ENCODE peak calls at places on chromosomes 4 and X, in four cellular contexts. One of them, this sample, is unnamed.

GRCh38 chr4:790466-790820 is 35.5 kb downstream of the CPLX1 start:
- DNase-seq in HCT116: no peak
- DNase-seq in HepG2: no peak
- DNase-seq in SK-N-SH: no peak
- DNase-seq in this sample: no peak

GRCh38 chr4:176438401-176438800 is 118.6 kb downstream of the SPCS3 start:
- DNase-seq in HepG2: no peak
- DNase-seq in HCT116: no peak
- DNase-seq in SK-N-SH: no peak
- DNase-seq in this sample: no peak

GRCh38 chrX:131812847-131813825 is 210.0 kb upstream of the STK26 start:
- DNase-seq in SK-N-SH: peak; percentile 36
- DNase-seq in HepG2: no peak
- DNase-seq in HCT116: no peak
- DNase-seq in this sample: peak; percentile 84

GRCh38 chrX:115902995-115903394 is 267.5 kb upstream of the AGTR2 start:
- DNase-seq in HepG2: no peak
- DNase-seq in SK-N-SH: no peak
- DNase-seq in HCT116: no peak
- DNase-seq in this sample: no peak

GRCh38 chr4:25550376-25551030 is 105.1 kb upstream of the SLC34A2 start:
- DNase-seq in HCT116: no peak
- DNase-seq in HepG2: no peak
- DNase-seq in SK-N-SH: no peak
- DNase-seq in this sample: no peak

GRCh38 chr4:113695328-113696169 is 66.0 kb downstream of the CAMK2D start:
- DNase-seq in SK-N-SH: no peak
- DNase-seq in HCT116: no peak
- DNase-seq in HepG2: peak; percentile 28
- DNase-seq in this sample: no peak

GRCh38 chr4:177713454-177713853 is 271.2 kb upstream of the AGA start:
- DNase-seq in HCT116: no peak
- DNase-seq in HepG2: no peak
- DNase-seq in SK-N-SH: no peak
- DNase-seq in this sample: no peak

GRCh38 chr4:71472946-71473345 is 134.1 kb downstream of the SLC4A4 start:
- DNase-seq in HepG2: no peak
- DNase-seq in SK-N-SH: no peak
- DNase-seq in HCT116: no peak
- DNase-seq in this sample: no peak

GRCh38 chr4:74206088-74206826 is 48.3 kb downstream of the MTHFD2L start:
- DNase-seq in HCT116: no peak
- DNase-seq in SK-N-SH: no peak
- DNase-seq in HepG2: no peak
- DNase-seq in this sample: no peak

GRCh38 chr4:168537556-168537955 is 40.7 kb downstream of the PALLD start:
- DNase-seq in SK-N-SH: no peak
- DNase-seq in HepG2: no peak
- DNase-seq in HCT116: no peak
- DNase-seq in this sample: no peak

GRCh38 chr4:86720508-86721068 is 126.5 kb downstream of the PTPN13 start:
- DNase-seq in SK-N-SH: no peak
- DNase-seq in HCT116: no peak
- DNase-seq in HepG2: no peak
- DNase-seq in this sample: no peak

GRCh38 chr4:141247430-141247780 is 26.7 kb downstream of the ZNF330 start:
- DNase-seq in HCT116: no peak
- DNase-seq in SK-N-SH: no peak
- DNase-seq in HepG2: no peak
- DNase-seq in this sample: no peak

GRCh38 chrX:19585370-19586082 is 70.2 kb upstream of the MAP3K15 start:
- DNase-seq in HepG2: no peak
- DNase-seq in HCT116: no peak
- DNase-seq in SK-N-SH: no peak
- DNase-seq in this sample: peak; percentile 61

GRCh38 chr4:60201052-60201673 is 999.0 kb upstream of the ADGRL3 start:
- DNase-seq in SK-N-SH: peak; percentile 27
- DNase-seq in HCT116: peak; percentile 12
- DNase-seq in HepG2: peak; percentile 24
- DNase-seq in this sample: peak; percentile 1

GRCh38 chrX:132795211-132795610 is 163.2 kb downstream of the HS6ST2 start:
- DNase-seq in HCT116: no peak
- DNase-seq in SK-N-SH: no peak
- DNase-seq in HepG2: no peak
- DNase-seq in this sample: no peak

GRCh38 chr4:114398386-114398785 is 200.2 kb upstream of the UGT8 start:
- DNase-seq in HepG2: no peak
- DNase-seq in HCT116: no peak
- DNase-seq in SK-N-SH: no peak
- DNase-seq in this sample: no peak

GRCh38 chr4:55386073-55386472 is 9.7 kb upstream of the TMEM165 start:
- DNase-seq in HepG2: peak; percentile 13
- DNase-seq in SK-N-SH: peak; percentile 53
- DNase-seq in HCT116: peak; percentile 34
- DNase-seq in this sample: peak; percentile 45

GRCh38 chrX:49176421-49177326 is 5.0 kb downstream of the PLP2 start:
- DNase-seq in SK-N-SH: no peak
- DNase-seq in HepG2: no peak
- DNase-seq in HCT116: no peak
- DNase-seq in this sample: peak; percentile 53

GRCh38 chr4:107600993-107601392 is 119.0 kb downstream of the PAPSS1 start:
- DNase-seq in SK-N-SH: no peak
- DNase-seq in HCT116: no peak
- DNase-seq in HepG2: no peak
- DNase-seq in this sample: no peak

GRCh38 chr4:153432971-153433752 is 33.0 kb upstream of the TMEM131L start:
- DNase-seq in SK-N-SH: no peak
- DNase-seq in HCT116: peak; percentile 77
- DNase-seq in HepG2: peak; percentile 79
- DNase-seq in this sample: peak; percentile 95

GRCh38 chrX:15744181-15744867 is 6.3 kb downstream of the CA5B start:
- DNase-seq in HepG2: peak; percentile 90
- DNase-seq in HCT116: no peak
- DNase-seq in SK-N-SH: no peak
- DNase-seq in this sample: no peak

GRCh38 chr4:174120446-174121142 is 162.9 kb downstream of the FBXO8 start:
- DNase-seq in HCT116: peak; percentile 66
- DNase-seq in SK-N-SH: peak; percentile 69
- DNase-seq in HepG2: peak; percentile 62
- DNase-seq in this sample: peak; percentile 61

GRCh38 chr4:73843369-73843768 is 6.9 kb downstream of the CXCL6 start:
- DNase-seq in HepG2: no peak
- DNase-seq in SK-N-SH: no peak
- DNase-seq in HCT116: no peak
- DNase-seq in this sample: no peak

GRCh38 chrX:53445977-53446376 is 11.8 kb upstream of the HSD17B10 start:
- DNase-seq in SK-N-SH: peak; percentile 40
- DNase-seq in HepG2: peak; percentile 19
- DNase-seq in HCT116: no peak
- DNase-seq in this sample: no peak

GRCh38 chr4:141933978-141934377 is 297.6 kb downstream of the IL15 start:
- DNase-seq in SK-N-SH: no peak
- DNase-seq in HCT116: no peak
- DNase-seq in HepG2: no peak
- DNase-seq in this sample: no peak

GRCh38 chr4:44522761-44523445 is 74.3 kb upstream of the KCTD8 start:
- DNase-seq in SK-N-SH: no peak
- DNase-seq in HepG2: no peak
- DNase-seq in HCT116: no peak
- DNase-seq in this sample: no peak

GRCh38 chrX:148784137-148784536 is 283.7 kb downstream of the AFF2 start:
- DNase-seq in HepG2: no peak
- DNase-seq in SK-N-SH: no peak
- DNase-seq in HCT116: no peak
- DNase-seq in this sample: no peak

GRCh38 chr4:83108101-83108861 is 6.2 kb downstream of the PLAC8 start:
- DNase-seq in HepG2: no peak
- DNase-seq in SK-N-SH: no peak
- DNase-seq in HCT116: no peak
- DNase-seq in this sample: no peak

GRCh38 chr4:186249785-186250739 is 15.9 kb upstream of the F11 start:
- DNase-seq in HCT116: no peak
- DNase-seq in HepG2: no peak
- DNase-seq in SK-N-SH: no peak
- DNase-seq in this sample: no peak

GRCh38 chr4:15149842-15150592 is 147.7 kb downstream of the CPEB2 start:
- DNase-seq in SK-N-SH: peak; percentile 54
- DNase-seq in HCT116: peak; percentile 27
- DNase-seq in HepG2: peak; percentile 93
- DNase-seq in this sample: peak; percentile 70

GRCh38 chr4:70700712-70701111 is 12.4 kb downstream of the UTP3 start:
- DNase-seq in SK-N-SH: no peak
- DNase-seq in HepG2: no peak
- DNase-seq in HCT116: no peak
- DNase-seq in this sample: no peak

GRCh38 chrX:125436855-125437254 is 117.2 kb downstream of the TEX13C start:
- DNase-seq in HepG2: no peak
- DNase-seq in HCT116: no peak
- DNase-seq in SK-N-SH: no peak
- DNase-seq in this sample: no peak
- TF ChIP-seq JUND in HepG2: no peak
- TF ChIP-seq JUND in HCT116: no peak
- TF ChIP-seq JUND in SK-N-SH: no peak
- TF ChIP-seq JUND in this sample: no peak

DNA sequence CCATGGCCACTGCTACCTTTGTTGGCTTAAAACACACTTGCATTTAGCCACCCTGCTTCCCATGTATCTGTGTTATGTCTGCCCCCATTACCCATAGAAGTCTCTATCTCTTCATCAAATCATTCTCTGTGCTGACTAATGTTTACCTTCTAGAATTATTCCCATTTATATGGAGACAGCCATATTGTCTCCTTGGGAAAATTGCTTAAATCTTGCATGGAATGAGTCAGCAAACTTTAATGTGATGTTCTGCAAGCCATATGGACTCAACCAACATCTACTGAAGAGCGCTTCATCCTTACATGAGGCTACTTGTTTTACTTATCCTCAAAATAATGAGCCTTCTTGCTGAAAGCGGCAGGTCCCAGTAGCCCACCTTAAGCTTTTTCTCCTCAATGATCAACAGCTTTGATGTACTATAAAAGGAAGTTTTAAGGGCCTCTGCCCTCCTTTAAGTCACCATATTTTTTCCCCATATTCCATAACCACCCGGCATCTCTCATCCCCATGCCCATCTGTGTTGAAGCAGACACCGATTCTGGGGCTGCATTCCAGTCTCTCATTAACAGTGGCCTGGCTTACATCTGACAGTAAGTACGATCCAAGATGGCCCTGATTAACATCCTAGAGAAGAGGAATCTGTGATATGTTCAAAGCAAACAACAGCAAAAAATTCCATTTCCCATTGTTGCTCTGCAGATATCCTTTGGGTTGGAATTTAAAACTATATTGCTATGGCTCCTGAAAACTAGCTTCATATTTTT is 130.4 kb downstream of the ARHGAP6 start:
- DNase-seq in HepG2: no peak
- DNase-seq in HCT116: no peak
- DNase-seq in SK-N-SH: no peak
- DNase-seq in this sample: no peak
- TF ChIP-seq JUND in HepG2: no peak
- TF ChIP-seq JUND in HCT116: no peak
- TF ChIP-seq JUND in SK-N-SH: no peak
- TF ChIP-seq JUND in this sample: no peak

GRCh38 chr4:76546282-76547166 is 111.5 kb downstream of the SHROOM3 start:
- DNase-seq in HepG2: no peak
- DNase-seq in HCT116: no peak
- DNase-seq in SK-N-SH: no peak
- DNase-seq in this sample: peak; percentile 35
- TF ChIP-seq JUND in HepG2: no peak
- TF ChIP-seq JUND in HCT116: no peak
- TF ChIP-seq JUND in SK-N-SH: peak; percentile 37
- TF ChIP-seq JUND in this sample: no peak

DNA sequence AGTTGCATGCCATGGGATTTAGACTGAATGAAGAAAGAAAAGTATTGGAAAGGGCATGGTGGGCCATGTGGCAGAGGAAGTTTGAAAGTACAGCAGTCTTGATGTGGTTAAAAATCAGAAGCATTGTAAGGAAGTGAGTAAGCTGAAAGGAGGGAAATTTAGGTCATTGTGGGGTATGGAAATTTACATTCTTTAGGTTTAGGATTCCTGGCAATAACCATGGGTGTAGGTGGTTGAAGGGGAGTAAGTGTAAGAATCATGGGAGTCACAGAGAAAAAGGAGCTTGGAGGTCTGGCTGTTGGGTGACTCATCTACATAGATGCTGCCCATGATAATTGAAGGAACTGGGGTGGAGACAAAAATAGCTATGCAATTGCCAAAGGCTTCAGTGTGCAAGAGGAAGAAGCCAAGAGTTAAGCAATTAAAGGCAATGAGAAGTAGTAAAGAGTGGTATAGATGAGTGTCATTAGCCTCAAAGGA is 243.8 kb upstream of the LDB2 start:
- DNase-seq in SK-N-SH: no peak
- DNase-seq in HCT116: no peak
- DNase-seq in HepG2: no peak
- DNase-seq in this sample: no peak
- TF ChIP-seq JUND in SK-N-SH: peak; percentile 77
- TF ChIP-seq JUND in HCT116: no peak
- TF ChIP-seq JUND in HepG2: no peak
- TF ChIP-seq JUND in this sample: no peak

DNA sequence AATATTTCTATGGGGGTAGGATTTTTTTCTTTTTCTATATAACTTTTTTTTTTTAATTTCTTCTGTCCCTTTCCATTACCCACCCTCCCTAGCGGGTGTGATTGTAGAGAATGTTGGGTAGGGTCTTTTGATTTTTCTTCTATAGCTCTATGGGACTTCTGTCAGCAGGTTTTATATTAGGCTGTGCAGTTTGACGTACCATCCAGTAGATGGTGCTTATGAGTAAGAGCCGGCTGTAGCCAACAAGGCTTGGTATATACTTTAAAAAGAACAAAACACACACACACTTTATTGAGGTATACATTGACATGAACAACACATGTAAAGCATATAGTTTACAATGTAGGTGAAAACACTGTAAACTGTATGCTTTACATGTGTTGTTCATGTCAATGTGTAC is 247.9 kb upstream of the POF1B start:
- DNase-seq in HepG2: no peak
- DNase-seq in SK-N-SH: peak; percentile 6
- DNase-seq in HCT116: no peak
- DNase-seq in this sample: no peak
- TF ChIP-seq JUND in HepG2: no peak
- TF ChIP-seq JUND in SK-N-SH: no peak
- TF ChIP-seq JUND in HCT116: no peak
- TF ChIP-seq JUND in this sample: no peak

GRCh38 chr4:161525121-161525520 is 638.7 kb downstream of the FSTL5 start:
- DNase-seq in SK-N-SH: no peak
- DNase-seq in HepG2: no peak
- DNase-seq in HCT116: no peak
- DNase-seq in this sample: no peak

GRCh38 chr4:161522031-161522430 is 641.8 kb downstream of the FSTL5 start:
- DNase-seq in SK-N-SH: no peak
- DNase-seq in HepG2: no peak
- DNase-seq in HCT116: no peak
- DNase-seq in this sample: no peak
- TF ChIP-seq JUND in SK-N-SH: no peak
- TF ChIP-seq JUND in HepG2: no peak
- TF ChIP-seq JUND in HCT116: no peak
- TF ChIP-seq JUND in this sample: no peak

This sample was measured in T47D.